ENCODE peak calls at places on chromosomes 4 and X, in eight cellular contexts. I, W, T, B, U, K, Q and Z are unnamed samples.

GRCh38 chr4:107989537-107990386 is at the start of gene HADH:
- DNase-seq in B (peak), T (peak), U (peak), Q (peak), K (peak), I (peak), W (peak), Z (peak)

GRCh38 chr4:140556372-140557085 is 12.2 kb downstream of the UCP1 start:
- DNase-seq in W (no peak), B (peak), Q (no peak), U (no peak), T (no peak), K (no peak), I (no peak), Z (no peak)

GRCh38 chr4:15100994-15101695 is 98.9 kb downstream of the CPEB2 start:
- DNase-seq in Q (no peak), I (peak), U (no peak), W (no peak), K (no peak), B (no peak), T (peak), Z (no peak)

GRCh38 chrX:96311366-96311765 is 373.3 kb upstream of the DIAPH2 start:
- DNase-seq in B (no peak), K (no peak), T (no peak), U (no peak), I (no peak), Q (no peak), W (no peak), Z (no peak)

GRCh38 chr4:170109586-170110289 is 20.0 kb upstream of the AADAT start:
- DNase-seq in I (no peak), W (no peak), B (no peak), U (peak), T (peak), Q (no peak), K (no peak), Z (no peak)

GRCh38 chrX:72554448-72555140 is 18.0 kb downstream of the HDAC8 start:
- DNase-seq in Q (peak), B (no peak), I (no peak), K (no peak), U (no peak), W (no peak), T (no peak), Z (peak)

GRCh38 chr4:17168571-17168970 is 270.1 kb upstream of the LDB2 start:
- DNase-seq in I (peak), B (no peak), W (no peak), Q (no peak), T (peak), K (no peak), U (peak), Z (no peak)

GRCh38 chrX:10496345-10496965 is 123.9 kb downstream of the MID1 start:
- DNase-seq in T (peak), W (no peak), Q (no peak), K (no peak), U (peak), B (peak), I (peak), Z (no peak)

GRCh38 chr4:89807441-89808140 is 29.4 kb downstream of the SNCA start:
- DNase-seq in W (no peak), K (no peak), I (no peak), U (no peak), Q (no peak), B (no peak), T (no peak), Z (no peak)

GRCh38 chr4:133151301-133151680 is 2.2 kb downstream of the PCDH10 start:
- DNase-seq in W (no peak), Q (no peak), I (peak), K (no peak), U (no peak), B (no peak), T (peak), Z (peak)

GRCh38 chr4:3475041-3475712 is 12.1 kb downstream of the DOK7 start:
- DNase-seq in W (no peak), B (no peak), T (no peak), K (no peak), U (no peak), I (no peak), Q (no peak), Z (peak)

GRCh38 chr4:20760053-20760452 is 59.8 kb downstream of the PACRGL start:
- DNase-seq in U (no peak), Q (peak), I (no peak), B (no peak), K (no peak), W (no peak), T (peak), Z (peak)

GRCh38 chrX:133985164-133986007 is at the start of gene GPC3:
- DNase-seq in W (peak), I (no peak), U (no peak), T (peak), B (no peak), Q (peak), K (no peak), Z (peak)

GRCh38 chr4:8198906-8199593 is at the start of gene SH3TC1:
- DNase-seq in W (peak), K (peak), U (peak), T (peak), I (peak), B (peak), Q (no peak), Z (peak)

GRCh38 chr4:23733911-23734458 is 155.9 kb downstream of the PPARGC1A start:
- DNase-seq in B (no peak), U (no peak), I (no peak), W (no peak), K (no peak), T (no peak), Q (no peak), Z (no peak)

GRCh38 chrX:362351-362750 is 24.4 kb downstream of the PPP2R3B start:
- DNase-seq in K (no peak), Q (no peak), T (no peak), B (no peak), U (no peak), I (no peak), W (no peak), Z (no peak)

GRCh38 chrX:102765794-102766193 is 45.3 kb downstream of the GPRASP3 start:
- DNase-seq in I (peak), K (no peak), U (peak), B (no peak), W (no peak), T (peak), Q (no peak), Z (no peak)

GRCh38 chr4:94235825-94236224 is 28.2 kb downstream of the SMARCAD1 start:
- DNase-seq in I (no peak), U (no peak), W (no peak), T (no peak), B (no peak), Q (no peak), K (no peak), Z (no peak)

GRCh38 chr4:65482410-65482809 is 187.9 kb downstream of the EPHA5 start:
- DNase-seq in U (peak), B (no peak), W (no peak), I (peak), T (peak), K (no peak), Q (no peak), Z (no peak)

GRCh38 chr4:17809667-17810066 is 890 bp downstream of the DCAF16 start:
- DNase-seq in U (no peak), K (no peak), B (no peak), T (no peak), Q (no peak), W (no peak), I (no peak), Z (no peak)

GRCh38 chr4:14339715-14340114 is 662.6 kb upstream of the CPEB2 start:
- DNase-seq in U (no peak), Q (no peak), B (no peak), I (no peak), T (no peak), K (no peak), W (no peak), Z (no peak)

GRCh38 chr4:151091047-151091446 is 8.4 kb upstream of the RPS3A start:
- DNase-seq in Q (no peak), B (no peak), I (no peak), K (no peak), U (no peak), W (no peak), T (no peak), Z (no peak)